ENCODE peak calls at places on chromosomes 5 and 9, in eight cellular contexts. O is dorsolateral prefrontal cortex, Y is GM10248, F is A549, D is fibroblast of villous mesenchyme, S is heart right ventricle, A is bronchial epithelial cell, M is left ventricle myocardium inferior. G is an unnamed sample.

GRCh38 chr5:159783731-159784247 is 132.5 kb upstream of the ADRA1B start:
- DNase-seq in O (no peak), Y (no peak), F (no peak), D (no peak), S (no peak), A (peak), M (no peak), G (no peak)

GRCh38 chr5:2147504-2148311 is 265.0 kb upstream of the IRX4 start:
- DNase-seq in O (no peak), Y (no peak), F (no peak), D (no peak), S (no peak), A (no peak), M (no peak), G (no peak)

GRCh38 chr5:181205402-181205734 is 372 bp upstream of the TRIM7 start:
- DNase-seq in O (no peak), Y (no peak), F (no peak), D (no peak), S (no peak), A (no peak), M (no peak), G (no peak)

GRCh38 chr9:34675048-34675714 is 12.7 kb upstream of the CCL27 start:
- DNase-seq in O (no peak), Y (peak), F (peak), D (peak), S (peak), A (peak), M (peak), G (peak)

GRCh38 chr5:44809215-44809955 is 638 bp downstream of the MRPS30 start:
- DNase-seq in O (peak), Y (peak), F (peak), D (peak), S (peak), A (peak), M (peak), G (peak)

GRCh38 chr9:136197930-136198604 is 6.9 kb downstream of the LHX3 start:
- DNase-seq in O (no peak), Y (no peak), F (no peak), D (no peak), S (no peak), A (no peak), M (no peak), G (no peak)

GRCh38 chr5:98936948-98937715 is 8.3 kb upstream of the CHD1 start:
- DNase-seq in O (no peak), Y (no peak), F (no peak), D (no peak), S (no peak), A (no peak), M (no peak), G (no peak)

GRCh38 chr5:179791881-179792611 is 1.7 kb upstream of the LTC4S start:
- DNase-seq in O (no peak), Y (no peak), F (no peak), D (no peak), S (no peak), A (no peak), M (peak), G (no peak)

GRCh38 chr9:114392749-114393112 is 4.9 kb upstream of the AKNA start:
- DNase-seq in O (no peak), Y (no peak), F (no peak), D (no peak), S (no peak), A (no peak), M (no peak), G (no peak)

GRCh38 chr5:14270212-14270702 is 127.1 kb downstream of the TRIO start:
- DNase-seq in O (peak), Y (peak), F (peak), D (peak), S (peak), A (peak), M (no peak), G (peak)

GRCh38 chr9:136769710-136770191 is 5.4 kb upstream of the LCN15 start:
- DNase-seq in O (peak), Y (peak), F (peak), D (no peak), S (no peak), A (no peak), M (no peak), G (peak)

GRCh38 chr9:93682155-93682968 is 106.0 kb downstream of the PHF2 start:
- DNase-seq in O (peak), Y (peak), F (peak), D (peak), S (peak), A (peak), M (peak), G (peak)

GRCh38 chr5:20331826-20332225 is 343.8 kb upstream of the CDH18 start:
- DNase-seq in O (no peak), Y (no peak), F (no peak), D (no peak), S (no peak), A (peak), M (no peak), G (no peak)

GRCh38 chr9:132027752-132028666 is 51.7 kb downstream of the MED27 start:
- DNase-seq in O (no peak), Y (no peak), F (no peak), D (no peak), S (no peak), A (peak), M (no peak), G (no peak)

GRCh38 chr9:124047106-124047716 is 35.6 kb downstream of the LHX2 start:
- DNase-seq in O (no peak), Y (no peak), F (no peak), D (peak), S (no peak), A (no peak), M (no peak), G (no peak)

GRCh38 chr9:115883467-115884329 is 269.9 kb upstream of the PAPPA start:
- DNase-seq in O (peak), Y (no peak), F (peak), D (peak), S (peak), A (peak), M (no peak), G (peak)

GRCh38 chr5:149598966-149599365 is 17.7 kb downstream of the ARHGEF37 start:
- DNase-seq in O (no peak), Y (no peak), F (no peak), D (no peak), S (no peak), A (no peak), M (no peak), G (no peak)
- TF ChIP-seq CTCF in O (no peak), Y (no peak), F (no peak), D (no peak), S (no peak), A (no peak), M (no peak), G (no peak)

GRCh38 chr5:60959156-60959555 is 14.2 kb downstream of the NDUFAF2 start:
- DNase-seq in O (no peak), Y (no peak), F (peak), D (peak), S (no peak), A (peak), M (no peak), G (no peak)
- TF ChIP-seq CTCF in O (peak), Y (no peak), F (peak), D (no peak), S (peak), A (no peak), M (peak), G (no peak)

GRCh38 chr9:75088646-75089368 is 493 bp downstream of the OSTF1 start:
- DNase-seq in O (no peak), Y (peak), F (peak), D (peak), S (peak), A (peak), M (peak), G (peak)
- TF ChIP-seq CTCF in O (peak), Y (no peak), F (no peak), D (peak), S (peak), A (peak), M (peak), G (no peak)

GRCh38 chr5:37847978-37848425 is 8.2 kb upstream of the GDNF start:
- DNase-seq in O (no peak), Y (no peak), F (peak), D (peak), S (no peak), A (peak), M (no peak), G (no peak)
- TF ChIP-seq CTCF in O (no peak), Y (no peak), F (no peak), D (no peak), S (no peak), A (no peak), M (no peak), G (no peak)

GRCh38 chr5:169223595-169223953 is 77.4 kb downstream of the SLIT3 start:
- DNase-seq in O (no peak), Y (no peak), F (no peak), D (no peak), S (no peak), A (no peak), M (no peak), G (no peak)

GRCh38 chr5:169222934-169223594 is 77.9 kb downstream of the SLIT3 start:
- DNase-seq in O (peak), Y (no peak), F (no peak), D (no peak), S (no peak), A (no peak), M (no peak), G (no peak)

GRCh38 chr5:169225830-169226356 is 75.0 kb downstream of the SLIT3 start:
- DNase-seq in O (no peak), Y (no peak), F (no peak), D (no peak), S (no peak), A (no peak), M (no peak), G (no peak)

GRCh38 chr5:169229342-169229892 is 71.5 kb downstream of the SLIT3 start:
- DNase-seq in O (no peak), Y (no peak), F (no peak), D (no peak), S (no peak), A (no peak), M (no peak), G (no peak)

DNA sequence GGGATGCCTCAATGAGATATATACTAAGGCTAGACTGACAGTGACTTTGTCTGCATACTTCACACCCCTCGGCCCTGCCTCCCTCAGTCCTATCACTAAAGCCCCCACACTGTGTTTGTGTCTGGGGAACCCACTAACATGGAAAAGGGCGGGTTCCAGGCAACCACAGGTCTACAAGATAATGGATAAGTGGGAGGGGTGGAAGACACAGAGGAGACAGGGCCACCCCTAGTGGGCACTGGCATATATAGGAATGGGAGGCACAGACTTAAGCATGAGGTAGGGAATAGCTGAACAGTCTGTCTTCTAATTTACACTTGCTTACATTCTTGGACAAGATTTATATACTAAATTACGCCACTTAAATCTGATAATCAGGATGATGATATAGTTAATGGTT is 74.0 kb downstream of the SLIT3 start:
- DNase-seq in O (no peak), Y (no peak), F (peak), D (no peak), S (no peak), A (no peak), M (no peak), G (no peak)
- TF ChIP-seq CTCF in O (no peak), Y (no peak), F (no peak), D (no peak), S (no peak), A (no peak), M (no peak), G (no peak)

DNA sequence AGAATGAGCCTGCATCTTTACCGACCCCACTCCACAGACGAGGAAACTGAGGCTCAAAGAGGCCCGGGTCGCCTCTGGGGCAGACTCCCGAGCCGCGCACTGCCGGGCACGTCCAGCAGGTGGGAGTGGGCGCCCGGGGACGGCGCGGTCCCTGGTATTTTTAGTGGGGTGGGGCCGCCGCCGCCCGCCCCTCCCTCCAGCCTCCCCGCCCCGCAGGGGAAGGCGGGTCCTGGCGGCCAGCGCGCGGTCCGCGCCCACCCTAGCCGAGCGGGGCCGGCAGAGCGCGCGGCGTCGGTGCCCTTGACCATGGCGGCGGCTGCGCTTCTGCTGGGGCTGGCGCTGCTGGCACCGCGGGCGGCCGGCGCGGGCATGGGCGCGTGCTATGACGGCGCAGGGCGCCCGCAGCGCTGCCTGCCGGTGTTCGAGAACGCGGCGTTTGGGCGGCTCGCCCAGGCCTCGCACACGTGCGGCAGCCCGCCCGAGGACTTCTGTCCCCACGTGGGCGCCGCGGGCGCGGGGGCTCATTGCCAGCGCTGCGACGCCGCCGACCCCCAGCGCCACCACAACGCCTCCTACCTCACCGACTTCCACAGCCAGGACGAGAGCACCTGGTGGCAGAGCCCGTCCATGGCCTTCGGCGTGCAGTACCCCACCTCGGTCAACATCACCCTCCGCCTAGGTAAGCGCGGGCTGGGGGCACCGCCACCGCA is at the start of gene LAMC3:
- DNase-seq in O (no peak), Y (no peak), F (peak), D (no peak), S (no peak), A (no peak), M (no peak), G (peak)
- TF ChIP-seq CTCF in O (peak), Y (no peak), F (peak), D (peak), S (peak), A (peak), M (peak), G (peak)

DNA sequence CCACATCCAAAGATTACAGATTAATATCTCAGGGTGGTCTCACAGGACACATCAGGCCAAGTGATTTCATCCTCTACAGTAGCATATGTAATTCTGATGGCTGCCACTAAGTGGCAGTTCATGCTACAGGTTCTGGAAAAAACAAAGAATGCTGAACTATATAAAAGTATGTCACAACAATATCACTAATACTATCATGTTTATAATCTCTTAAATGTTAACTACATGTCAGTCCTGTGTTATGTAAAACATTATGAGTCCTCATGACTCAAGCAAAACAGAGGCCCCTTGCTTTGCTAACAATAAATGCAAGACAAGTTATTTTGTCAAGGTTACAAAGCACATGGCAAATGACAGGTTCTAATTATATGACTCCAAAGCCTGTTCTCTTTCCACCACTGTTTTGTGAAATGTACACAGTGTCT is 233.2 kb downstream of the FBXL17 start:
- DNase-seq in O (no peak), Y (no peak), F (peak), D (peak), S (no peak), A (peak), M (no peak), G (peak)
- TF ChIP-seq CTCF in O (peak), Y (peak), F (peak), D (peak), S (peak), A (peak), M (peak), G (peak)

GRCh38 chr5:654071-654778 is 38.9 kb downstream of the TPPP start:
- DNase-seq in O (no peak), Y (no peak), F (no peak), D (no peak), S (no peak), A (no peak), M (no peak), G (no peak)
- TF ChIP-seq CTCF in O (no peak), Y (no peak), F (no peak), D (no peak), S (no peak), A (no peak), M (no peak), G (no peak)

GRCh38 chr5:11853796-11854195 is 50.5 kb downstream of the CTNND2 start:
- DNase-seq in O (peak), Y (no peak), F (no peak), D (no peak), S (no peak), A (no peak), M (no peak), G (no peak)
- TF ChIP-seq CTCF in O (no peak), Y (no peak), F (no peak), D (no peak), S (no peak), A (no peak), M (no peak), G (no peak)

GRCh38 chr5:110785356-110785755 is 46.5 kb downstream of the SLC25A46 start:
- DNase-seq in O (no peak), Y (no peak), F (no peak), D (peak), S (no peak), A (peak), M (no peak), G (no peak)

GRCh38 chr5:110784901-110785300 is 46.1 kb downstream of the SLC25A46 start:
- DNase-seq in O (no peak), Y (no peak), F (no peak), D (peak), S (no peak), A (peak), M (no peak), G (no peak)

GRCh38 chr5:110790673-110791072 is 51.9 kb downstream of the SLC25A46 start:
- DNase-seq in O (no peak), Y (no peak), F (peak), D (peak), S (no peak), A (peak), M (no peak), G (no peak)
- TF ChIP-seq CTCF in O (no peak), Y (no peak), F (no peak), D (peak), S (peak), A (peak), M (peak), G (no peak)